ENCODE peak calls at places on chromosome 13, in ten cellular contexts. One of them, this sample, is unnamed.

GRCh38 chr13:101875717-101876393 is 423.4 kb downstream of the ITGBL1 start:
- DNase-seq in tibial nerve: no peak
- DNase-seq in lower lobe of right lung: no peak
- DNase-seq in CD8-positive, alpha-beta T cell: no peak
- DNase-seq in NT2/D1: no peak
- DNase-seq in OCI-LY7: no peak
- DNase-seq in CD8-positive, alpha-beta memory T cell: no peak
- DNase-seq in small intestine: peak; percentile 0
- DNase-seq in CD4-positive, alpha-beta memory T cell: no peak
- DNase-seq in heart left ventricle: no peak
- DNase-seq in this sample: no peak

GRCh38 chr13:104098421-104098820 is 1032.2 kb upstream of the SLC10A2 start:
- DNase-seq in CD8-positive, alpha-beta memory T cell: no peak
- DNase-seq in lower lobe of right lung: no peak
- DNase-seq in small intestine: no peak
- DNase-seq in NT2/D1: no peak
- DNase-seq in OCI-LY7: no peak
- DNase-seq in tibial nerve: no peak
- DNase-seq in heart left ventricle: no peak
- DNase-seq in CD4-positive, alpha-beta memory T cell: no peak
- DNase-seq in CD8-positive, alpha-beta T cell: no peak
- DNase-seq in this sample: no peak

GRCh38 chr13:108533842-108534241 is 95.6 kb upstream of the MYO16 start:
- DNase-seq in tibial nerve: no peak
- DNase-seq in CD8-positive, alpha-beta memory T cell: no peak
- DNase-seq in small intestine: no peak
- DNase-seq in CD8-positive, alpha-beta T cell: no peak
- DNase-seq in heart left ventricle: no peak
- DNase-seq in CD4-positive, alpha-beta memory T cell: no peak
- DNase-seq in OCI-LY7: no peak
- DNase-seq in NT2/D1: no peak
- DNase-seq in lower lobe of right lung: no peak
- DNase-seq in this sample: no peak

GRCh38 chr13:83503424-83503823 is 378.9 kb downstream of the SLITRK1 start:
- DNase-seq in tibial nerve: no peak
- DNase-seq in CD8-positive, alpha-beta T cell: no peak
- DNase-seq in lower lobe of right lung: no peak
- DNase-seq in CD8-positive, alpha-beta memory T cell: no peak
- DNase-seq in NT2/D1: no peak
- DNase-seq in OCI-LY7: no peak
- DNase-seq in heart left ventricle: no peak
- DNase-seq in small intestine: no peak
- DNase-seq in CD4-positive, alpha-beta memory T cell: no peak
- DNase-seq in this sample: no peak

GRCh38 chr13:34793301-34793700 is 148.8 kb upstream of the NBEA start:
- DNase-seq in OCI-LY7: no peak
- DNase-seq in lower lobe of right lung: no peak
- DNase-seq in CD4-positive, alpha-beta memory T cell: no peak
- DNase-seq in CD8-positive, alpha-beta T cell: no peak
- DNase-seq in NT2/D1: no peak
- DNase-seq in CD8-positive, alpha-beta memory T cell: no peak
- DNase-seq in tibial nerve: no peak
- DNase-seq in small intestine: no peak
- DNase-seq in heart left ventricle: no peak
- DNase-seq in this sample: no peak

GRCh38 chr13:30829145-30829544 is 76.9 kb upstream of the MEDAG start:
- DNase-seq in heart left ventricle: no peak
- DNase-seq in CD4-positive, alpha-beta memory T cell: no peak
- DNase-seq in CD8-positive, alpha-beta memory T cell: no peak
- DNase-seq in tibial nerve: no peak
- DNase-seq in NT2/D1: no peak
- DNase-seq in OCI-LY7: no peak
- DNase-seq in CD8-positive, alpha-beta T cell: no peak
- DNase-seq in small intestine: no peak
- DNase-seq in lower lobe of right lung: no peak
- DNase-seq in this sample: no peak

GRCh38 chr13:101570410-101570809 is 117.9 kb downstream of the ITGBL1 start:
- DNase-seq in CD8-positive, alpha-beta T cell: no peak
- DNase-seq in OCI-LY7: no peak
- DNase-seq in small intestine: no peak
- DNase-seq in tibial nerve: no peak
- DNase-seq in CD8-positive, alpha-beta memory T cell: no peak
- DNase-seq in heart left ventricle: no peak
- DNase-seq in CD4-positive, alpha-beta memory T cell: no peak
- DNase-seq in lower lobe of right lung: no peak
- DNase-seq in NT2/D1: no peak
- DNase-seq in this sample: no peak

GRCh38 chr13:33262997-33263396 is 22.6 kb downstream of the STARD13 start:
- DNase-seq in NT2/D1: no peak
- DNase-seq in lower lobe of right lung: no peak
- DNase-seq in CD4-positive, alpha-beta memory T cell: no peak
- DNase-seq in CD8-positive, alpha-beta memory T cell: no peak
- DNase-seq in CD8-positive, alpha-beta T cell: no peak
- DNase-seq in small intestine: no peak
- DNase-seq in tibial nerve: no peak
- DNase-seq in OCI-LY7: peak; percentile 10
- DNase-seq in heart left ventricle: no peak
- DNase-seq in this sample: no peak

GRCh38 chr13:94110011-94110410 is 369.5 kb downstream of the DCT start:
- DNase-seq in small intestine: no peak
- DNase-seq in lower lobe of right lung: no peak
- DNase-seq in CD8-positive, alpha-beta memory T cell: no peak
- DNase-seq in tibial nerve: no peak
- DNase-seq in CD4-positive, alpha-beta memory T cell: no peak
- DNase-seq in CD8-positive, alpha-beta T cell: no peak
- DNase-seq in NT2/D1: no peak
- DNase-seq in OCI-LY7: no peak
- DNase-seq in heart left ventricle: no peak
- DNase-seq in this sample: no peak

GRCh38 chr13:52850396-52851152 is 2.1 kb upstream of the PCDH8 start:
- DNase-seq in NT2/D1: peak; percentile 83
- DNase-seq in small intestine: peak; percentile 50
- DNase-seq in tibial nerve: peak; percentile 47
- DNase-seq in CD8-positive, alpha-beta memory T cell: no peak
- DNase-seq in lower lobe of right lung: peak; percentile 78
- DNase-seq in CD8-positive, alpha-beta T cell: no peak
- DNase-seq in OCI-LY7: no peak
- DNase-seq in CD4-positive, alpha-beta memory T cell: peak; percentile 17
- DNase-seq in heart left ventricle: peak; percentile 79
- DNase-seq in this sample: no peak

GRCh38 chr13:99702687-99703319 is 201.5 kb downstream of the TM9SF2 start:
- DNase-seq in CD8-positive, alpha-beta memory T cell: no peak
- DNase-seq in small intestine: no peak
- DNase-seq in tibial nerve: no peak
- DNase-seq in heart left ventricle: no peak
- DNase-seq in OCI-LY7: no peak
- DNase-seq in lower lobe of right lung: no peak
- DNase-seq in NT2/D1: no peak
- DNase-seq in CD8-positive, alpha-beta T cell: no peak
- DNase-seq in CD4-positive, alpha-beta memory T cell: no peak
- DNase-seq in this sample: no peak

GRCh38 chr13:27926644-27927434 is 7.0 kb downstream of the PDX1 start:
- DNase-seq in CD8-positive, alpha-beta memory T cell: no peak
- DNase-seq in tibial nerve: no peak
- DNase-seq in heart left ventricle: no peak
- DNase-seq in small intestine: peak; percentile 50
- DNase-seq in lower lobe of right lung: no peak
- DNase-seq in NT2/D1: no peak
- DNase-seq in CD4-positive, alpha-beta memory T cell: no peak
- DNase-seq in CD8-positive, alpha-beta T cell: no peak
- DNase-seq in OCI-LY7: no peak
- DNase-seq in this sample: no peak

GRCh38 chr13:27928353-27928804 is 8.6 kb downstream of the PDX1 start:
- DNase-seq in OCI-LY7: no peak
- DNase-seq in heart left ventricle: no peak
- DNase-seq in tibial nerve: no peak
- DNase-seq in CD8-positive, alpha-beta memory T cell: no peak
- DNase-seq in lower lobe of right lung: no peak
- DNase-seq in CD8-positive, alpha-beta T cell: no peak
- DNase-seq in CD4-positive, alpha-beta memory T cell: no peak
- DNase-seq in small intestine: no peak
- DNase-seq in NT2/D1: no peak
- DNase-seq in this sample: no peak

GRCh38 chr13:27929868-27930267 is 10.1 kb downstream of the PDX1 start:
- DNase-seq in heart left ventricle: no peak
- DNase-seq in tibial nerve: no peak
- DNase-seq in CD4-positive, alpha-beta memory T cell: no peak
- DNase-seq in NT2/D1: no peak
- DNase-seq in lower lobe of right lung: no peak
- DNase-seq in CD8-positive, alpha-beta T cell: no peak
- DNase-seq in CD8-positive, alpha-beta memory T cell: no peak
- DNase-seq in small intestine: no peak
- DNase-seq in OCI-LY7: no peak
- DNase-seq in this sample: no peak

GRCh38 chr13:27928805-27929753 is 9.3 kb downstream of the PDX1 start:
- DNase-seq in NT2/D1: no peak
- DNase-seq in OCI-LY7: no peak
- DNase-seq in small intestine: peak; percentile 54
- DNase-seq in heart left ventricle: no peak
- DNase-seq in CD8-positive, alpha-beta memory T cell: no peak
- DNase-seq in lower lobe of right lung: no peak
- DNase-seq in tibial nerve: no peak
- DNase-seq in CD4-positive, alpha-beta memory T cell: no peak
- DNase-seq in CD8-positive, alpha-beta T cell: no peak
- DNase-seq in this sample: no peak

GRCh38 chr13:27927444-27928352 is 7.9 kb downstream of the PDX1 start:
- DNase-seq in CD8-positive, alpha-beta memory T cell: no peak
- DNase-seq in CD4-positive, alpha-beta memory T cell: no peak
- DNase-seq in heart left ventricle: no peak
- DNase-seq in lower lobe of right lung: no peak
- DNase-seq in small intestine: peak; percentile 70
- DNase-seq in tibial nerve: no peak
- DNase-seq in NT2/D1: no peak
- DNase-seq in OCI-LY7: no peak
- DNase-seq in CD8-positive, alpha-beta T cell: no peak
- DNase-seq in this sample: no peak
- H3K9me3 ChIP-seq in CD8-positive, alpha-beta memory T cell: no peaks in the 10 kb centered on the region
- H3K9me3 ChIP-seq in CD4-positive, alpha-beta memory T cell: no peaks in the 10 kb centered on the region
- H3K9me3 ChIP-seq in heart left ventricle: no peaks in the 10 kb centered on the region
- H3K9me3 ChIP-seq in lower lobe of right lung: no peaks in the 10 kb centered on the region
- H3K9me3 ChIP-seq in small intestine: no peaks in the 10 kb centered on the region
- H3K9me3 ChIP-seq in tibial nerve: no peaks in the 10 kb centered on the region
- H3K9me3 ChIP-seq in NT2/D1: no peaks in the 10 kb centered on the region
- H3K9me3 ChIP-seq in OCI-LY7: no peaks in the 10 kb centered on the region
- H3K9me3 ChIP-seq in CD8-positive, alpha-beta T cell: no peaks in the 10 kb centered on the region
- H3K9me3 ChIP-seq in this sample: no peaks in the 10 kb centered on the region

GRCh38 chr13:88507909-88508308 is 836.7 kb downstream of the SLITRK5 start:
- DNase-seq in small intestine: no peak
- DNase-seq in CD8-positive, alpha-beta T cell: no peak
- DNase-seq in CD8-positive, alpha-beta memory T cell: no peak
- DNase-seq in tibial nerve: no peak
- DNase-seq in CD4-positive, alpha-beta memory T cell: no peak
- DNase-seq in NT2/D1: no peak
- DNase-seq in lower lobe of right lung: no peak
- DNase-seq in OCI-LY7: no peak
- DNase-seq in heart left ventricle: no peak
- DNase-seq in this sample: no peak
- H3K9me3 ChIP-seq in small intestine: no peaks in the 10 kb centered on the region
- H3K9me3 ChIP-seq in CD8-positive, alpha-beta T cell: no peaks in the 10 kb centered on the region
- H3K9me3 ChIP-seq in CD8-positive, alpha-beta memory T cell: no peaks in the 10 kb centered on the region
- H3K9me3 ChIP-seq in tibial nerve: no peaks in the 10 kb centered on the region
- H3K9me3 ChIP-seq in CD4-positive, alpha-beta memory T cell: peaks cover 6% of the 10 kb centered on the region
- H3K9me3 ChIP-seq in NT2/D1: peaks cover 42% of the 10 kb centered on the region
- H3K9me3 ChIP-seq in lower lobe of right lung: peaks cover 21% of the 10 kb centered on the region
- H3K9me3 ChIP-seq in OCI-LY7: no peaks in the 10 kb centered on the region
- H3K9me3 ChIP-seq in heart left ventricle: no peaks in the 10 kb centered on the region
- H3K9me3 ChIP-seq in this sample: no peaks in the 10 kb centered on the region

GRCh38 chr13:22936228-22936627 is 244.6 kb upstream of the SGCG start:
- DNase-seq in tibial nerve: no peak
- DNase-seq in CD4-positive, alpha-beta memory T cell: no peak
- DNase-seq in CD8-positive, alpha-beta T cell: no peak
- DNase-seq in lower lobe of right lung: no peak
- DNase-seq in NT2/D1: no peak
- DNase-seq in heart left ventricle: no peak
- DNase-seq in CD8-positive, alpha-beta memory T cell: no peak
- DNase-seq in OCI-LY7: no peak
- DNase-seq in small intestine: no peak
- DNase-seq in this sample: no peak

GRCh38 chr13:22939157-22939556 is 241.6 kb upstream of the SGCG start:
- DNase-seq in lower lobe of right lung: no peak
- DNase-seq in tibial nerve: no peak
- DNase-seq in CD8-positive, alpha-beta memory T cell: no peak
- DNase-seq in CD8-positive, alpha-beta T cell: no peak
- DNase-seq in small intestine: no peak
- DNase-seq in CD4-positive, alpha-beta memory T cell: no peak
- DNase-seq in heart left ventricle: no peak
- DNase-seq in OCI-LY7: no peak
- DNase-seq in NT2/D1: no peak
- DNase-seq in this sample: no peak

GRCh38 chr13:22938576-22938975 is 242.2 kb upstream of the SGCG start:
- DNase-seq in NT2/D1: no peak
- DNase-seq in lower lobe of right lung: no peak
- DNase-seq in tibial nerve: no peak
- DNase-seq in OCI-LY7: no peak
- DNase-seq in small intestine: no peak
- DNase-seq in heart left ventricle: no peak
- DNase-seq in CD4-positive, alpha-beta memory T cell: no peak
- DNase-seq in CD8-positive, alpha-beta memory T cell: no peak
- DNase-seq in CD8-positive, alpha-beta T cell: no peak
- DNase-seq in this sample: no peak

GRCh38 chr13:22934744-22935523 is 245.8 kb upstream of the SGCG start:
- DNase-seq in NT2/D1: no peak
- DNase-seq in tibial nerve: no peak
- DNase-seq in OCI-LY7: no peak
- DNase-seq in lower lobe of right lung: no peak
- DNase-seq in heart left ventricle: no peak
- DNase-seq in CD8-positive, alpha-beta memory T cell: no peak
- DNase-seq in CD8-positive, alpha-beta T cell: no peak
- DNase-seq in CD4-positive, alpha-beta memory T cell: no peak
- DNase-seq in small intestine: no peak
- DNase-seq in this sample: no peak

DNA sequence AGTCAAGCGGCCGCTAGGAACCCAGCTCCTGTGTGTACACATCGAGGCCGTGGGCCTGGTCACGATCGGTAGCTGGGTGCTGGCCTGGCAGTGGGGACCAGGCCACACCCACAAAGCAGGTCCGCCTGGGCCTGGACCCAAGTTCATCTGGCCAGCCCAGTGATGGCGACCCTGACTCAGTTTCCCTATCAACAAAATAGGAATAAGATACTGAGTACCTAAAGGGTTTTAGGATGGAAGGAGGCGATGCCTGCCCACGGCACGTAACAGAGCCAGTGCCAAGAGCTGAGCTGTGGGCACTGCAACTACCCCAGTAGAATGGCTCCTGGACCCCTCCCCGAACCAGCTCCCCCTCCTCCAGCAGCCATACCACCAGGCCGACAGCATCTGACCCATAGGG is 243.5 kb upstream of the SGCG start:
- DNase-seq in tibial nerve: no peak
- DNase-seq in CD8-positive, alpha-beta memory T cell: no peak
- DNase-seq in heart left ventricle: no peak
- DNase-seq in small intestine: no peak
- DNase-seq in CD8-positive, alpha-beta T cell: no peak
- DNase-seq in OCI-LY7: no peak
- DNase-seq in NT2/D1: no peak
- DNase-seq in lower lobe of right lung: no peak
- DNase-seq in CD4-positive, alpha-beta memory T cell: no peak
- DNase-seq in this sample: no peak
- H3K9me3 ChIP-seq in tibial nerve: no peaks in the 10 kb centered on the region
- H3K9me3 ChIP-seq in CD8-positive, alpha-beta memory T cell: no peaks in the 10 kb centered on the region
- H3K9me3 ChIP-seq in heart left ventricle: no peaks in the 10 kb centered on the region
- H3K9me3 ChIP-seq in small intestine: no peaks in the 10 kb centered on the region
- H3K9me3 ChIP-seq in CD8-positive, alpha-beta T cell: no peaks in the 10 kb centered on the region
- H3K9me3 ChIP-seq in OCI-LY7: no peaks in the 10 kb centered on the region
- H3K9me3 ChIP-seq in NT2/D1: peaks cover 17% of the 10 kb centered on the region
- H3K9me3 ChIP-seq in lower lobe of right lung: no peaks in the 10 kb centered on the region
- H3K9me3 ChIP-seq in CD4-positive, alpha-beta memory T cell: no peaks in the 10 kb centered on the region
- H3K9me3 ChIP-seq in this sample: no peaks in the 10 kb centered on the region

GRCh38 chr13:106496072-106496997 is 39.1 kb downstream of the EFNB2 start:
- DNase-seq in tibial nerve: no peak
- DNase-seq in OCI-LY7: no peak
- DNase-seq in heart left ventricle: no peak
- DNase-seq in CD8-positive, alpha-beta T cell: no peak
- DNase-seq in CD8-positive, alpha-beta memory T cell: no peak
- DNase-seq in CD4-positive, alpha-beta memory T cell: no peak
- DNase-seq in lower lobe of right lung: no peak
- DNase-seq in NT2/D1: no peak
- DNase-seq in small intestine: peak; percentile 30
- DNase-seq in this sample: no peak
- H3K9me3 ChIP-seq in tibial nerve: no peaks in the 10 kb centered on the region
- H3K9me3 ChIP-seq in OCI-LY7: no peaks in the 10 kb centered on the region
- H3K9me3 ChIP-seq in heart left ventricle: no peaks in the 10 kb centered on the region
- H3K9me3 ChIP-seq in CD8-positive, alpha-beta T cell: no peaks in the 10 kb centered on the region
- H3K9me3 ChIP-seq in CD8-positive, alpha-beta memory T cell: no peaks in the 10 kb centered on the region
- H3K9me3 ChIP-seq in CD4-positive, alpha-beta memory T cell: no peaks in the 10 kb centered on the region
- H3K9me3 ChIP-seq in lower lobe of right lung: no peaks in the 10 kb centered on the region
- H3K9me3 ChIP-seq in NT2/D1: no peaks in the 10 kb centered on the region
- H3K9me3 ChIP-seq in small intestine: no peaks in the 10 kb centered on the region
- H3K9me3 ChIP-seq in this sample: no peaks in the 10 kb centered on the region

This sample was measured in T-helper 17 cell.